ENCODE peak calls at places on chromosomes 5 and 9, in four cellular contexts. B, K, P and O are unnamed samples.

GRCh38 chr9:3730527-3730926 is 204.7 kb upstream of the RFX3 start:
- DNase-seq in B (no peak), K (no peak), P (no peak), O (no peak)

GRCh38 chr5:76406567-76407155 is 3.6 kb downstream of the IQGAP2 start:
- DNase-seq in B (no peak), K (peak), P (no peak), O (peak)

GRCh38 chr5:176810687-176811501 is 535 bp downstream of the UNC5A start:
- DNase-seq in B (no peak), K (peak), P (no peak), O (no peak)

GRCh38 chr9:96559339-96559943 is 60.2 kb downstream of the CDC14B start:
- DNase-seq in B (no peak), K (no peak), P (no peak), O (no peak)

GRCh38 chr9:129343697-129344375 is 165.8 kb upstream of the IER5L start:
- DNase-seq in B (peak), K (peak), P (peak), O (peak)

GRCh38 chr9:95507456-95508241 is 9.1 kb downstream of the PTCH1 start:
- DNase-seq in B (peak), K (no peak), P (peak), O (peak)

GRCh38 chr9:4604678-4605095 is 57.4 kb upstream of the PLPP6 start:
- DNase-seq in B (peak), K (peak), P (peak), O (peak)

GRCh38 chr5:91339053-91339710 is 43.9 kb downstream of the ARRDC3 start:
- DNase-seq in B (no peak), K (no peak), P (peak), O (no peak)

GRCh38 chr5:1770443-1770802 is 29.2 kb downstream of the MRPL36 start:
- DNase-seq in B (no peak), K (no peak), P (no peak), O (no peak)

GRCh38 chr5:141814064-141814982 is 63.9 kb downstream of the PCDH1 start:
- DNase-seq in B (peak), K (no peak), P (peak), O (peak)

GRCh38 chr9:132048191-132048590 is 31.5 kb downstream of the MED27 start:
- DNase-seq in B (no peak), K (no peak), P (no peak), O (no peak)

GRCh38 chr9:130117816-130118632 is 54.2 kb upstream of the NCS1 start:
- DNase-seq in B (no peak), K (peak), P (peak), O (no peak)

GRCh38 chr5:24222866-24223265 is 421.9 kb downstream of the CDH10 start:
- DNase-seq in B (no peak), K (no peak), P (no peak), O (no peak)

GRCh38 chr9:89225587-89225986 is 47.0 kb upstream of the SHC3 start:
- DNase-seq in B (no peak), K (no peak), P (no peak), O (no peak)

GRCh38 chr9:78363221-78363620 is 66.3 kb downstream of the PSAT1 start:
- DNase-seq in B (no peak), K (no peak), P (no peak), O (no peak)

GRCh38 chr9:137373611-137373980 is 49.4 kb downstream of the EXD3 start:
- DNase-seq in B (no peak), K (no peak), P (no peak), O (no peak)

GRCh38 chr9:116087751-116088194 is 65.8 kb upstream of the PAPPA start:
- DNase-seq in B (no peak), K (no peak), P (no peak), O (no peak)

GRCh38 chr5:80866372-80866771 is 93.8 kb upstream of the RASGRF2 start:
- DNase-seq in B (no peak), K (peak), P (no peak), O (no peak)

GRCh38 chr5:17370651-17371050 is 127.4 kb upstream of the TAF11L2 start:
- DNase-seq in B (no peak), K (no peak), P (no peak), O (no peak)

GRCh38 chr9:123397975-123398374 is 42.0 kb downstream of the CRB2 start:
- DNase-seq in B (no peak), K (no peak), P (no peak), O (no peak)

GRCh38 chr5:140219068-140219971 is 44.3 kb downstream of the CYSTM1 start:
- DNase-seq in B (no peak), K (peak), P (peak), O (no peak)

GRCh38 chr5:1011226-1011631 is 2.6 kb downstream of the NKD2 start:
- DNase-seq in B (peak), K (no peak), P (no peak), O (peak)

GRCh38 chr9:100082786-100083185 is 16.0 kb downstream of the ERP44 start:
- DNase-seq in B (no peak), K (no peak), P (no peak), O (no peak)

GRCh38 chr5:96094904-96095303 is 133.3 kb upstream of the ELL2 start:
- DNase-seq in B (no peak), K (peak), P (no peak), O (no peak)

GRCh38 chr5:133839721-133840120 is 128.7 kb downstream of the C5orf15 start:
- DNase-seq in B (peak), K (no peak), P (peak), O (no peak)

GRCh38 chr5:3509290-3509689 is 86.3 kb upstream of the IRX1 start:
- DNase-seq in B (no peak), K (no peak), P (no peak), O (no peak)

GRCh38 chr5:159936686-159937329 is 20.5 kb downstream of the ADRA1B start:
- DNase-seq in B (peak), K (no peak), P (no peak), O (peak)

GRCh38 chr9:137422668-137423000 is 328 bp downstream of the EXD3 start:
- DNase-seq in B (no peak), K (peak), P (no peak), O (peak)

GRCh38 chr9:84974790-84975189 is 305.3 kb downstream of the NTRK2 start:
- DNase-seq in B (no peak), K (no peak), P (peak), O (no peak)

GRCh38 chr5:136115183-136115865 is 17.3 kb upstream of the SMAD5 start:
- DNase-seq in B (no peak), K (no peak), P (no peak), O (no peak)

GRCh38 chr9:37520641-37521040 is 34.9 kb downstream of the POLR1E start:
- DNase-seq in B (no peak), K (no peak), P (no peak), O (no peak)

GRCh38 chr5:97134634-97135033 is 7.8 kb downstream of the LIX1 start:
- DNase-seq in B (no peak), K (no peak), P (no peak), O (peak)

GRCh38 chr9:129400001-129400970 is 220.6 kb downstream of the C9orf50 start:
- DNase-seq in B (no peak), K (no peak), P (no peak), O (peak)

GRCh38 chr9:137029058-137029922 is 1.3 kb upstream of the ABCA2 start:
- DNase-seq in B (peak), K (peak), P (peak), O (peak)